ENCODE peak calls at places on chromosomes 4 and X, in four cellular contexts. Y, S, V and K are unnamed samples. For H3K9me2 and H3K4me1, the result is how much of the 10 kb centered on the place peaks cover.

GRCh38 chr4:6763330-6763851 is 19.1 kb upstream of the KIAA0232 start:
- DNase-seq in V (peak), Y (peak), S (no peak), K (no peak)

GRCh38 chr4:8557151-8558076 is 22.8 kb upstream of the GPR78 start:
- DNase-seq in V (no peak), Y (no peak), S (no peak), K (no peak)

GRCh38 chr4:71945791-71946190 is 86.0 kb upstream of the NPFFR2 start:
- DNase-seq in Y (no peak), V (no peak), S (no peak), K (no peak)

GRCh38 chr4:48175806-48176205 is 41.8 kb upstream of the TXK start:
- DNase-seq in Y (no peak), V (peak), S (no peak), K (no peak)

GRCh38 chrX:63686878-63687714 is 97.9 kb downstream of the ARHGEF9 start:
- DNase-seq in V (peak), S (peak), Y (peak), K (peak)

GRCh38 chr4:115671581-115671980 is 558.2 kb upstream of the NDST4 start:
- DNase-seq in Y (no peak), S (no peak), V (peak), K (no peak)

GRCh38 chrX:42495139-42495538 is 282.8 kb downstream of the PPP1R2C start:
- DNase-seq in S (no peak), V (no peak), Y (no peak), K (no peak)

GRCh38 chr4:120454788-120455187 is 388.1 kb upstream of the MAD2L1 start:
- DNase-seq in Y (no peak), S (no peak), V (no peak), K (no peak)

GRCh38 chr4:107579099-107579498 is 140.9 kb downstream of the PAPSS1 start:
- DNase-seq in S (peak), Y (no peak), V (no peak), K (no peak)

GRCh38 chr4:16860506-16860905 is 37.9 kb downstream of the LDB2 start:
- DNase-seq in V (no peak), Y (peak), S (no peak), K (no peak)

GRCh38 chr4:165199286-165199685 is 8.1 kb upstream of the KLHL2 start:
- DNase-seq in S (no peak), Y (no peak), V (peak), K (no peak)

GRCh38 chr4:186485621-186486062 is 69.7 kb downstream of the MTNR1A start:
- DNase-seq in Y (peak), S (peak), V (peak), K (no peak)

GRCh38 chrX:155406429-155406828 is 24.5 kb downstream of the F8A2 start:
- DNase-seq in V (no peak), S (no peak), Y (no peak), K (no peak)

GRCh38 chr4:26127851-26128337 is 192.9 kb upstream of the RBPJ start:
- DNase-seq in V (peak), S (no peak), Y (peak), K (no peak)

GRCh38 chr4:74651198-74651597 is 143.1 kb downstream of the BTC start:
- DNase-seq in V (no peak), Y (no peak), S (no peak), K (no peak)

GRCh38 chrX:77960567-77960966 is 8.9 kb downstream of the PGAM4 start:
- DNase-seq in V (no peak), Y (no peak), S (no peak), K (no peak)

GRCh38 chr4:83369825-83370639 is 35.4 kb upstream of the HPSE start:
- DNase-seq in S (no peak), Y (no peak), V (no peak), K (no peak)

GRCh38 chrX:77519765-77520164 is 72.6 kb downstream of the FGF16 start:
- DNase-seq in S (no peak), V (no peak), Y (no peak), K (no peak)

GRCh38 chr4:106809083-106809482 is 227.0 kb downstream of the DKK2 start:
- DNase-seq in Y (peak), V (peak), S (peak), K (peak)

GRCh38 chr4:20195071-20195885 is 56.4 kb upstream of the SLIT2 start:
- DNase-seq in V (peak), Y (peak), S (no peak), K (no peak)

GRCh38 chr4:93029774-93030173 is 726.0 kb downstream of the GRID2 start:
- DNase-seq in V (no peak), S (no peak), Y (no peak), K (no peak)

GRCh38 chr4:181819951-181820350 is 423.3 kb upstream of the TENM3 start:
- DNase-seq in Y (no peak), S (no peak), V (no peak), K (no peak)

GRCh38 chrX:39073131-39073530 is 271.9 kb downstream of the MID1IP1 start:
- DNase-seq in V (peak), S (no peak), Y (no peak), K (no peak)

GRCh38 chr4:38306482-38307071 is 346.4 kb downstream of the PTTG2 start:
- DNase-seq in V (no peak), S (no peak), Y (no peak), K (no peak)

GRCh38 chr4:5776510-5776909 is 65.5 kb downstream of the EVC start:
- DNase-seq in S (no peak), Y (no peak), V (no peak), K (no peak)

GRCh38 chr4:29711226-29711625 is 1008.9 kb upstream of the PCDH7 start:
- DNase-seq in S (no peak), Y (no peak), V (peak), K (no peak)

GRCh38 chrX:24493740-24494543 is 28.9 kb downstream of the PDK3 start:
- DNase-seq in S (no peak), Y (no peak), V (peak), K (no peak)

GRCh38 chr4:3670521-3671519 is 95.4 kb upstream of the ADRA2C start:
- DNase-seq in Y (no peak), S (no peak), V (no peak), K (no peak)

GRCh38 chr4:10005632-10006031 is 15.7 kb downstream of the SLC2A9 start:
- DNase-seq in V (no peak), S (no peak), Y (no peak), K (no peak)

GRCh38 chrX:72634321-72634720 is 61.7 kb upstream of the HDAC8 start:
- DNase-seq in Y (no peak), V (peak), S (no peak), K (no peak)

GRCh38 chr4:88054909-88055308 is 47.5 kb downstream of the PKD2 start:
- DNase-seq in V (peak), S (peak), Y (peak), K (peak)

GRCh38 chr4:178090640-178091411 is 648.6 kb upstream of the AGA start:
- DNase-seq in V (no peak), Y (no peak), S (peak), K (no peak)

GRCh38 chrX:51802917-51803688 is 59.9 kb downstream of the GSPT2 start:
- DNase-seq in Y (peak), S (peak), V (peak), K (peak)

GRCh38 chr4:15784959-15785634 is 7.0 kb downstream of the CD38 start:
- DNase-seq in V (no peak), S (no peak), Y (no peak), K (peak)

GRCh38 chr4:3518941-3519340 is 13.3 kb downstream of the LRPAP1 start:
- DNase-seq in V (no peak), S (no peak), Y (no peak), K (no peak)

GRCh38 chr4:101262683-101263082 is 84.6 kb downstream of the PPP3CA start:
- DNase-seq in V (no peak), Y (no peak), S (no peak), K (no peak)

GRCh38 chrX:5242091-5242790 is 986.4 kb downstream of the NLGN4X start:
- DNase-seq in V (no peak), S (no peak), Y (no peak), K (no peak)
- H2AFZ ChIP-seq in V (no peak), S (no peak), Y (no peak), K (no peak)

DNA sequence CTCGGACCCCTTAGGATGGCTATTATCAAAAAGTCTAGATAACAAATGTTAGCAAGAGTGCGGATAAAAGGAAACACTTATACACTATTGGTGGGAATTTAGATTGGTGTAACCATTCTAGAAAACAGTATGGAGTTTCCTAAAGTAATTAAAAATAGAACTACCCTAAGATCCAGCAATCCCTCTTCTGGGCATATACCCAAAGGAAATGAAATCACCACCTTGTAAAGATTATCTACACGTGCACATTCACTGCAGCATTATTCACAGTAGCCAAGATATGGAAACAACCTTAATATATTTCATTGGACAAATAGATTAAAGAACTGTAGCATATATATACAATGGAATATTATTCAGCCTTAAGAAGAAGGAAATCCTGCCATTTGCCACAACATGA is 462.4 kb downstream of the IQCM start:
- DNase-seq in Y (no peak), S (no peak), V (peak), K (no peak)
- H3K9me2 ChIP-seq in Y (under half), S (under half), V (under half), K (under half)

DNA sequence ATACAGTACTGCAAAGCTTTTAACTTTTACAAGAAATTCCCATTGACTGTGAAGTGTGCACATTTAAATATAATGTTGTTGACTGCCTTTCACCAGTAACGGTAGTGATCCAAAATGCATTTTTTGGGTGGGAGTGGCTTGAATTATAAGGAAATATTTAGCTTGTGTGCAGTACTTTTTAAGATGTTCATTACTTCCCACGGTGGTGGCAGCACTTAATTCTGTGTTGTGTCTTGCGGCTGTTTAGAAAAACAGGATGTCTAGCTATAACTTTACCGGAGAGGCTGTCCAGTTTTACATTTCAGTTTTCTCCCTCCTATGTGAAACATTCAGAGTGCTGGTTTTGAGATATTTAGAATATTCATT is 1.7 kb downstream of the TMEM131L start:
- DNase-seq in Y (no peak), S (no peak), V (no peak), K (peak)
- H3K4me1 ChIP-seq in Y (under half), S (under half), V (under half), K (half or more)

DNA sequence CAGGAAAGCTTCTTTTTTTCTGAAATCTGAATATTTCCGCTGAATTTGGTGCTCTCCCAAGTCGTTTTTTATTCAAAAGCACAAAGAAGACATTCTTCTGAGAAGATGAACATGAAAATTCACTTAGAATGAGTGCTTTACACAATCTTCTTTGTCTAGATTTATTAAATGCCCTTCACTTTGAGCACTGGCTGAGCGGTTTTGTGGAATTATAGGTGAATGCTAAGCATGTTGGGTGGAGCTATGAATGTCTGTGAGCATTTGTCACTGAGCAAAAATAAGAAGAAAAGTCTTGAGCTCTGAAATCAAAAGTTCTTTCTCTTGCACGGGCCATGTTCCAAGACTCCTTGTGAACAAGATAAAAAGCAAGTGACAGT is 13.1 kb downstream of the GASK1B start:
- DNase-seq in V (no peak), Y (no peak), S (no peak), K (no peak)
- H2AFZ ChIP-seq in V (no peak), Y (no peak), S (peak), K (no peak)

DNA sequence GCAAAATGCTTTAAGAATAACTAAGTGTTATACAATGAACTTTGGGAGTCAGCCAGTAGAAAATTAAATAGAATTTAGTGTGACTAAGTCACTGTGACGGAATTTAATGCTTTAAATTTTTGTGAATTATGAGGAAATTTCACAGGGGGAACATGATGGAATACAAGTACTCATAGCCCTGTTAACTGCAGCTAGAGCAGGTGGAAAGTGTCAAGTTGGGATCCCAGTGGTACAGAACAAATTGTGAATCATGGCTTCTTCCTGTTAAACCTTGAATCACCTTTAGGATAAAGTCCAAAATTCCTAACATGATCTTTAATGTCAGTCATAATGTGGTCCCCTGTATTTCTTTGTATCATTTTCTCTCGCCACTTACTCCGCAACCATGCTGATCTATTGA is 212.3 kb upstream of the CENPE start:
- DNase-seq in Y (no peak), S (no peak), V (peak), K (no peak)
- H3K9me2 ChIP-seq in Y (under half), S (under half), V (under half), K (under half)

GRCh38 chrX:45774961-45775360 is 574.3 kb upstream of the DIPK2B start:
- DNase-seq in Y (peak), V (peak), S (no peak), K (no peak)
- H3K4me1 ChIP-seq in Y (half or more), V (half or more), S (half or more), K (under half)